ENCODE peak calls at places on chromosome 9, in four cellular contexts. Q is T-cell, E is M059J, O is hepatic stellate cell. C is an unnamed sample.

GRCh38 chr9:126298319-126298801 is 28.3 kb upstream of the MVB12B start:
- DNase-seq in Q (no peak), E (no peak), O (no peak), C (no peak)

GRCh38 chr9:80957806-80958205 is 731.5 kb downstream of the TLE1 start:
- DNase-seq in Q (no peak), E (peak; percentile 3), O (no peak), C (no peak)

GRCh38 chr9:120931278-120932085 is 4.9 kb upstream of the TRAF1 start:
- DNase-seq in Q (peak; percentile 63), E (peak; percentile 74), O (peak; percentile 75), C (peak; percentile 44)

GRCh38 chr9:32264171-32264862 is 120.1 kb upstream of the ACO1 start:
- DNase-seq in Q (no peak), E (peak; percentile 71), O (no peak), C (no peak)

GRCh38 chr9:134188421-134189166 is 24.2 kb upstream of the RNU6ATAC start:
- DNase-seq in Q (no peak), E (no peak), O (no peak), C (no peak)

GRCh38 chr9:15552641-15553527 is at the start of gene CCDC171:
- DNase-seq in Q (peak; percentile 80), E (peak; percentile 97), O (peak; percentile 98), C (peak; percentile 90)

GRCh38 chr9:4362281-4362680 is 62.4 kb upstream of the GLIS3 start:
- DNase-seq in Q (no peak), E (no peak), O (no peak), C (no peak)

GRCh38 chr9:128099932-128100491 is 27.5 kb downstream of the PTGES2 start:
- DNase-seq in Q (no peak), E (no peak), O (no peak), C (no peak)

GRCh38 chr9:132851421-132851792 is 26.7 kb downstream of the AK8 start:
- DNase-seq in Q (no peak), E (no peak), O (no peak), C (no peak)

GRCh38 chr9:12748016-12748415 is 26.8 kb upstream of the LURAP1L start:
- DNase-seq in Q (no peak), E (peak; percentile 57), O (no peak), C (no peak)

GRCh38 chr9:124696101-124696500 is 75.0 kb downstream of the NR6A1 start:
- DNase-seq in Q (no peak), E (peak; percentile 86), O (peak; percentile 40), C (no peak)

GRCh38 chr9:129505270-129505881 is 115.5 kb downstream of the C9orf50 start:
- DNase-seq in Q (no peak), E (no peak), O (no peak), C (no peak)

GRCh38 chr9:18888241-18888794 is 144.7 kb downstream of the SAXO1 start:
- DNase-seq in Q (no peak), E (peak; percentile 19), O (no peak), C (no peak)

GRCh38 chr9:136538599-136539426 is 7.0 kb downstream of the NOTCH1 start:
- DNase-seq in Q (peak; percentile 49), E (no peak), O (peak; percentile 44), C (no peak)

GRCh38 chr9:77421506-77422265 is 226.4 kb downstream of the GNA14 start:
- DNase-seq in Q (no peak), E (peak; percentile 69), O (no peak), C (no peak)

GRCh38 chr9:21812945-21813568 is 10.6 kb downstream of the MTAP start:
- DNase-seq in Q (peak; percentile 34), E (peak; percentile 84), O (peak; percentile 62), C (peak; percentile 42)

GRCh38 chr9:34047864-34048729 is 590 bp downstream of the UBAP2 start:
- DNase-seq in Q (peak; percentile 4), E (peak; percentile 51), O (peak; percentile 34), C (no peak)

GRCh38 chr9:89606049-89606481 is 1.3 kb downstream of the GADD45G start:
- DNase-seq in Q (no peak), E (peak; percentile 92), O (peak; percentile 80), C (peak; percentile 19)

GRCh38 chr9:93592389-93593021 is 16.1 kb downstream of the PHF2 start:
- DNase-seq in Q (no peak), E (no peak), O (no peak), C (no peak)

GRCh38 chr9:70802758-70803436 is 318.5 kb downstream of the TRPM3 start:
- DNase-seq in Q (no peak), E (no peak), O (no peak), C (no peak)

GRCh38 chr9:69932901-69933300 is 110.7 kb upstream of the MAMDC2 start:
- DNase-seq in Q (no peak), E (peak; percentile 42), O (no peak), C (no peak)

GRCh38 chr9:31325778-31326177 is 1058.7 kb upstream of the ACO1 start:
- DNase-seq in Q (no peak), E (no peak), O (no peak), C (no peak)

GRCh38 chr9:136748656-136749551 is 579 bp upstream of the LCN6 start:
- DNase-seq in Q (no peak), E (no peak), O (no peak), C (no peak)

GRCh38 chr9:114282926-114283325 is 40.0 kb upstream of the ORM1 start:
- DNase-seq in Q (no peak), E (peak; percentile 82), O (no peak), C (no peak)

GRCh38 chr9:73426226-73426625 is 274.6 kb downstream of the ANXA1 start:
- DNase-seq in Q (no peak), E (no peak), O (no peak), C (no peak)

GRCh38 chr9:92180669-92181181 is 65.5 kb upstream of the SPTLC1 start:
- DNase-seq in Q (no peak), E (peak; percentile 80), O (peak; percentile 98), C (peak; percentile 36)

GRCh38 chr9:136228107-136228875 is 17.3 kb downstream of the QSOX2 start:
- DNase-seq in Q (no peak), E (peak; percentile 90), O (peak; percentile 61), C (peak; percentile 56)